ENCODE peak calls at places on chromosome 19, in ten cellular contexts. One of them, this sample, is unnamed.

GRCh38 chr19:35851213-35852028 is 883 bp downstream of the NPHS1 start:
- DNase-seq in lower lobe of right lung: no peak
- DNase-seq in left lung: no peak
- DNase-seq in AG10803: no peak
- DNase-seq in epithelial cell of esophagus: no peak
- DNase-seq in AG04450: no peak
- DNase-seq in upper lobe of right lung: no peak
- DNase-seq in PC-3: no peak
- DNase-seq in mammary epithelial cell: no peak
- DNase-seq in Peyer's patch: no peak
- DNase-seq in this sample: peak; percentile 22

GRCh38 chr19:29605653-29606419 is at the start of gene POP4:
- DNase-seq in lower lobe of right lung: peak; percentile 99
- DNase-seq in left lung: peak; percentile 98
- DNase-seq in AG10803: peak; percentile 92
- DNase-seq in epithelial cell of esophagus: peak; percentile 95
- DNase-seq in AG04450: peak; percentile 78
- DNase-seq in upper lobe of right lung: peak; percentile 99
- DNase-seq in PC-3: peak; percentile 96
- DNase-seq in mammary epithelial cell: peak; percentile 90
- DNase-seq in Peyer's patch: peak; percentile 98
- DNase-seq in this sample: peak; percentile 92

GRCh38 chr19:15161028-15161984 is 39.5 kb downstream of the NOTCH3 start:
- DNase-seq in lower lobe of right lung: no peak
- DNase-seq in left lung: no peak
- DNase-seq in AG10803: peak; percentile 46
- DNase-seq in epithelial cell of esophagus: no peak
- DNase-seq in AG04450: no peak
- DNase-seq in upper lobe of right lung: no peak
- DNase-seq in PC-3: peak; percentile 51
- DNase-seq in mammary epithelial cell: no peak
- DNase-seq in Peyer's patch: no peak
- DNase-seq in this sample: peak; percentile 32

GRCh38 chr19:38003427-38004099 is 96.6 kb downstream of the SIPA1L3 start:
- DNase-seq in lower lobe of right lung: peak; percentile 80
- DNase-seq in left lung: peak; percentile 74
- DNase-seq in AG10803: peak; percentile 88
- DNase-seq in epithelial cell of esophagus: peak; percentile 85
- DNase-seq in AG04450: peak; percentile 74
- DNase-seq in upper lobe of right lung: peak; percentile 73
- DNase-seq in PC-3: peak; percentile 94
- DNase-seq in mammary epithelial cell: peak; percentile 87
- DNase-seq in Peyer's patch: no peak
- DNase-seq in this sample: peak; percentile 43

GRCh38 chr19:35459414-35460082 is 11.5 kb downstream of the FFAR2 start:
- DNase-seq in lower lobe of right lung: peak; percentile 56
- DNase-seq in left lung: no peak
- DNase-seq in AG10803: no peak
- DNase-seq in epithelial cell of esophagus: no peak
- DNase-seq in AG04450: no peak
- DNase-seq in upper lobe of right lung: peak; percentile 72
- DNase-seq in PC-3: no peak
- DNase-seq in mammary epithelial cell: no peak
- DNase-seq in Peyer's patch: no peak
- DNase-seq in this sample: no peak

GRCh38 chr19:39497850-39498261 is 891 bp upstream of the DLL3 start:
- DNase-seq in lower lobe of right lung: no peak
- DNase-seq in left lung: no peak
- DNase-seq in AG10803: no peak
- DNase-seq in epithelial cell of esophagus: peak; percentile 30
- DNase-seq in AG04450: no peak
- DNase-seq in upper lobe of right lung: no peak
- DNase-seq in PC-3: peak; percentile 33
- DNase-seq in mammary epithelial cell: no peak
- DNase-seq in Peyer's patch: peak; percentile 55
- DNase-seq in this sample: peak; percentile 56

GRCh38 chr19:29858000-29858596 is 46.3 kb downstream of the CCNE1 start:
- DNase-seq in lower lobe of right lung: no peak
- DNase-seq in left lung: no peak
- DNase-seq in AG10803: no peak
- DNase-seq in epithelial cell of esophagus: peak; percentile 39
- DNase-seq in AG04450: no peak
- DNase-seq in upper lobe of right lung: peak; percentile 71
- DNase-seq in PC-3: peak; percentile 37
- DNase-seq in mammary epithelial cell: no peak
- DNase-seq in Peyer's patch: peak; percentile 61
- DNase-seq in this sample: no peak

GRCh38 chr19:31334101-31334848 is 15.0 kb downstream of the TSHZ3 start:
- DNase-seq in lower lobe of right lung: no peak
- DNase-seq in left lung: no peak
- DNase-seq in AG10803: peak; percentile 62
- DNase-seq in epithelial cell of esophagus: peak; percentile 84
- DNase-seq in AG04450: no peak
- DNase-seq in upper lobe of right lung: no peak
- DNase-seq in PC-3: peak; percentile 11
- DNase-seq in mammary epithelial cell: peak; percentile 91
- DNase-seq in Peyer's patch: no peak
- DNase-seq in this sample: no peak

GRCh38 chr19:35346193-35347052 is 1.3 kb upstream of the FFAR1 start:
- DNase-seq in lower lobe of right lung: peak; percentile 55
- DNase-seq in left lung: peak; percentile 60
- DNase-seq in AG10803: no peak
- DNase-seq in epithelial cell of esophagus: no peak
- DNase-seq in AG04450: no peak
- DNase-seq in upper lobe of right lung: peak; percentile 61
- DNase-seq in PC-3: no peak
- DNase-seq in mammary epithelial cell: peak; percentile 17
- DNase-seq in Peyer's patch: peak; percentile 46
- DNase-seq in this sample: no peak

GRCh38 chr19:33192010-33192409 is 2.1 kb upstream of the LRP3 start:
- DNase-seq in lower lobe of right lung: peak; percentile 20
- DNase-seq in left lung: no peak
- DNase-seq in AG10803: no peak
- DNase-seq in epithelial cell of esophagus: no peak
- DNase-seq in AG04450: no peak
- DNase-seq in upper lobe of right lung: peak; percentile 52
- DNase-seq in PC-3: no peak
- DNase-seq in mammary epithelial cell: no peak
- DNase-seq in Peyer's patch: peak; percentile 26
- DNase-seq in this sample: no peak
- TF ChIP-seq CTCF in lower lobe of right lung: no peak
- TF ChIP-seq CTCF in left lung: no peak
- TF ChIP-seq CTCF in AG10803: no peak
- TF ChIP-seq CTCF in epithelial cell of esophagus: no peak
- TF ChIP-seq CTCF in AG04450: peak; percentile 19
- TF ChIP-seq CTCF in upper lobe of right lung: no peak
- TF ChIP-seq CTCF in PC-3: peak; percentile 35
- TF ChIP-seq CTCF in mammary epithelial cell: no peak
- TF ChIP-seq CTCF in Peyer's patch: no peak
- TF ChIP-seq CTCF in this sample: peak; percentile 37

GRCh38 chr19:33311326-33311682 is 9.0 kb upstream of the CEBPA start:
- DNase-seq in lower lobe of right lung: peak; percentile 71
- DNase-seq in left lung: no peak
- DNase-seq in AG10803: no peak
- DNase-seq in epithelial cell of esophagus: no peak
- DNase-seq in AG04450: no peak
- DNase-seq in upper lobe of right lung: peak; percentile 80
- DNase-seq in PC-3: peak; percentile 16
- DNase-seq in mammary epithelial cell: no peak
- DNase-seq in Peyer's patch: no peak
- DNase-seq in this sample: no peak
- TF ChIP-seq CTCF in lower lobe of right lung: peak; percentile 40
- TF ChIP-seq CTCF in left lung: peak; percentile 62
- TF ChIP-seq CTCF in AG10803: no peak
- TF ChIP-seq CTCF in epithelial cell of esophagus: no peak
- TF ChIP-seq CTCF in AG04450: no peak
- TF ChIP-seq CTCF in upper lobe of right lung: peak; percentile 40
- TF ChIP-seq CTCF in PC-3: peak; percentile 58
- TF ChIP-seq CTCF in mammary epithelial cell: peak; percentile 31
- TF ChIP-seq CTCF in Peyer's patch: peak; percentile 19
- TF ChIP-seq CTCF in this sample: peak; percentile 34

DNA sequence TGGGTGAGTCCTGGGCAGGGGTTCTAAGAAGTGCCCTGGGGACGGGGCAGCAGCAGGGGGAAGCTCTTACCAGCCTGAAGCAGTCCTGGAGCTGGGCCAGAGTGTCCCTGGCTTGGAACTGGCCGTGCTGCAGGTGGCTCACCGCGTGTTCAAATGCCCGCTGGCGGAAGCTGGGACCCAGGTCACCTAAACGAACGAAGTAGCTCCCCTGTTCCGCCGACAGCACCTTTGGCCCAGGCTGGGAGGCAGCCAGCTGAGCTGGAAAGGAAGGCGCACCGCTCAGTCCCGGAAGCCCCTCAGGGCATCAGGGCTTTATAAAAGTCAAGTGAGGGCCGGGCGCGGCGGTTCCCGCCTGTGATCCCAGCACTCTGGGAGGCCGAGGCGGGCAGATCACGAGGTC is 9.6 kb downstream of the PLIN4 start:
- DNase-seq in lower lobe of right lung: no peak
- DNase-seq in left lung: no peak
- DNase-seq in AG10803: no peak
- DNase-seq in epithelial cell of esophagus: no peak
- DNase-seq in AG04450: no peak
- DNase-seq in upper lobe of right lung: no peak
- DNase-seq in PC-3: no peak
- DNase-seq in mammary epithelial cell: no peak
- DNase-seq in Peyer's patch: no peak
- DNase-seq in this sample: no peak
- TF ChIP-seq CTCF in lower lobe of right lung: no peak
- TF ChIP-seq CTCF in left lung: no peak
- TF ChIP-seq CTCF in AG10803: no peak
- TF ChIP-seq CTCF in epithelial cell of esophagus: no peak
- TF ChIP-seq CTCF in AG04450: no peak
- TF ChIP-seq CTCF in upper lobe of right lung: no peak
- TF ChIP-seq CTCF in PC-3: no peak
- TF ChIP-seq CTCF in mammary epithelial cell: no peak
- TF ChIP-seq CTCF in Peyer's patch: no peak
- TF ChIP-seq CTCF in this sample: no peak

GRCh38 chr19:45638930-45639729 is at the start of gene EML2:
- DNase-seq in lower lobe of right lung: peak; percentile 72
- DNase-seq in left lung: peak; percentile 68
- DNase-seq in AG10803: peak; percentile 16
- DNase-seq in epithelial cell of esophagus: peak; percentile 47
- DNase-seq in AG04450: no peak
- DNase-seq in upper lobe of right lung: peak; percentile 82
- DNase-seq in PC-3: peak; percentile 36
- DNase-seq in mammary epithelial cell: peak; percentile 45
- DNase-seq in Peyer's patch: peak; percentile 78
- DNase-seq in this sample: peak; percentile 47
- TF ChIP-seq CTCF in lower lobe of right lung: peak; percentile 10
- TF ChIP-seq CTCF in left lung: no peak
- TF ChIP-seq CTCF in AG10803: peak; percentile 44
- TF ChIP-seq CTCF in epithelial cell of esophagus: peak; percentile 34
- TF ChIP-seq CTCF in AG04450: peak; percentile 34
- TF ChIP-seq CTCF in upper lobe of right lung: peak; percentile 34
- TF ChIP-seq CTCF in PC-3: peak; percentile 51
- TF ChIP-seq CTCF in mammary epithelial cell: no peak
- TF ChIP-seq CTCF in Peyer's patch: peak; percentile 17
- TF ChIP-seq CTCF in this sample: no peak

GRCh38 chr19:19404879-19405860 is at the start of gene GATAD2A:
- DNase-seq in lower lobe of right lung: peak; percentile 94
- DNase-seq in left lung: peak; percentile 93
- DNase-seq in AG10803: peak; percentile 94
- DNase-seq in epithelial cell of esophagus: peak; percentile 92
- DNase-seq in AG04450: peak; percentile 79
- DNase-seq in upper lobe of right lung: peak; percentile 96
- DNase-seq in PC-3: peak; percentile 95
- DNase-seq in mammary epithelial cell: peak; percentile 92
- DNase-seq in Peyer's patch: peak; percentile 97
- DNase-seq in this sample: peak; percentile 91
- TF ChIP-seq CTCF in lower lobe of right lung: peak; percentile 53
- TF ChIP-seq CTCF in left lung: peak; percentile 33
- TF ChIP-seq CTCF in AG10803: peak; percentile 32
- TF ChIP-seq CTCF in epithelial cell of esophagus: no peak
- TF ChIP-seq CTCF in AG04450: peak; percentile 15
- TF ChIP-seq CTCF in upper lobe of right lung: peak; percentile 46
- TF ChIP-seq CTCF in PC-3: peak; percentile 33
- TF ChIP-seq CTCF in mammary epithelial cell: no peak
- TF ChIP-seq CTCF in Peyer's patch: peak; percentile 36
- TF ChIP-seq CTCF in this sample: no peak

DNA sequence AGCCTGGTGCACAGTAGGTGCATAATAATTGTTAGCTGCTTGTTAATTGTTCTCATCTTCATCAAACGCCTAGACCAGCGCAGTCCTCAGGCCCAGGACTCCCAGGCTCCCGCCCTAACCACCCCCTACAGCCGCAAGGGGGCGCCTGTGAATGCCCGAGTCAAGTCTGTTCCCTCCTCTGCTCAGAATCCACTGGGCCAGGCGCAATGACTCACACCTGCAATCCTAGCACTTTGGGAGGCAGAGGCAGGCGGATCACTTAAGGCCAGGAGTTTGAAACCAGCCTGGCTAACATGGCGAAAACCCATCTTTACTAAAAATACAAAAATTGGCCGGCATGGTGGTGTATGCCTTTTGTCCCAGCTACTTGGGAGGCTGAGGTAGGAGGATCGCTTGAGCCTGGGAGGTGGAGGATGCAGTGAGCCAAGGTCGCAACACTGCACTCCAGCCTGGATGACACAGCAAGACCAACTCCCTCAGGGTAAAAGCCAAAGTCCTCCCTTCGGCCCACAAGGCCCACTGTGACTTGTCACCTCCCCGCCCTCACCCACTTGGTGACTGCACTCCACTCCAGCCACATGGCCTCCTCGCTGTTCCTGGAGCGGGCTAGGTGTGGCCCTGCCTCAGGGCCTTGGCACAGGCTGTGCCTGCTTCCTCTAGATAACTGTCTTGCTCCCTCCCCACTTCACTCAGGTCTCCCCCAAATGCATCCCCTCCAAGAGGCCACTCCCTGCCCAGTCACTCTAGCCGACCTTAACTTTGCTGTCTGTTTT is 9.1 kb downstream of the ZNF653 start:
- DNase-seq in lower lobe of right lung: peak; percentile 72
- DNase-seq in left lung: peak; percentile 52
- DNase-seq in AG10803: peak; percentile 81
- DNase-seq in epithelial cell of esophagus: peak; percentile 91
- DNase-seq in AG04450: peak; percentile 55
- DNase-seq in upper lobe of right lung: peak; percentile 82
- DNase-seq in PC-3: peak; percentile 84
- DNase-seq in mammary epithelial cell: peak; percentile 63
- DNase-seq in Peyer's patch: peak; percentile 72
- DNase-seq in this sample: peak; percentile 74
- TF ChIP-seq CTCF in lower lobe of right lung: peak; percentile 69
- TF ChIP-seq CTCF in left lung: peak; percentile 75
- TF ChIP-seq CTCF in AG10803: peak; percentile 70
- TF ChIP-seq CTCF in epithelial cell of esophagus: peak; percentile 73
- TF ChIP-seq CTCF in AG04450: peak; percentile 71
- TF ChIP-seq CTCF in upper lobe of right lung: peak; percentile 63
- TF ChIP-seq CTCF in PC-3: peak; percentile 92
- TF ChIP-seq CTCF in mammary epithelial cell: peak; percentile 69
- TF ChIP-seq CTCF in Peyer's patch: peak; percentile 63
- TF ChIP-seq CTCF in this sample: peak; percentile 77

GRCh38 chr19:54391589-54392061 is 23.6 kb upstream of the TTYH1 start:
- DNase-seq in lower lobe of right lung: no peak
- DNase-seq in left lung: no peak
- DNase-seq in AG10803: no peak
- DNase-seq in epithelial cell of esophagus: no peak
- DNase-seq in AG04450: no peak
- DNase-seq in upper lobe of right lung: no peak
- DNase-seq in PC-3: peak; percentile 58
- DNase-seq in mammary epithelial cell: no peak
- DNase-seq in Peyer's patch: no peak
- DNase-seq in this sample: no peak
- TF ChIP-seq CTCF in lower lobe of right lung: no peak
- TF ChIP-seq CTCF in left lung: no peak
- TF ChIP-seq CTCF in AG10803: peak; percentile 3
- TF ChIP-seq CTCF in epithelial cell of esophagus: peak; percentile 17
- TF ChIP-seq CTCF in AG04450: peak; percentile 1
- TF ChIP-seq CTCF in upper lobe of right lung: no peak
- TF ChIP-seq CTCF in PC-3: peak; percentile 65
- TF ChIP-seq CTCF in mammary epithelial cell: no peak
- TF ChIP-seq CTCF in Peyer's patch: no peak
- TF ChIP-seq CTCF in this sample: no peak